ENCODE peak calls at places on chromosomes 3 and 15, in seven cellular contexts. T is AG04450, V is OCI-LY7, M is neural crest cell, P is natural killer cell, C is osteocyte, L is kidney epithelial cell. F is an unnamed sample.

GRCh38 chr15:58355352-58355964 is 76.3 kb upstream of the LIPC start:
- DNase-seq in M (no peak), V (peak; percentile 76), T (no peak), C (no peak), L (no peak), P (no peak), F (no peak)

GRCh38 chr15:86776120-86776519 is 696.4 kb downstream of the AGBL1 start:
- DNase-seq in C (no peak), M (no peak), L (no peak), P (no peak), V (no peak), T (no peak), F (no peak)

GRCh38 chr15:70210076-70210475 is 112.4 kb upstream of the TLE3 start:
- DNase-seq in P (no peak), C (no peak), V (no peak), T (no peak), M (no peak), L (no peak), F (no peak)

GRCh38 chr3:49841126-49841525 is 15.2 kb downstream of the TRAIP start:
- DNase-seq in T (no peak), P (no peak), V (peak; percentile 69), C (no peak), L (no peak), M (peak; percentile 30), F (peak; percentile 26)

GRCh38 chr3:38005076-38006020 is 14.8 kb downstream of the VILL start:
- DNase-seq in P (no peak), M (peak; percentile 36), T (no peak), V (no peak), C (no peak), L (no peak), F (no peak)

GRCh38 chr3:120741837-120742197 is 499 bp downstream of the RABL3 start:
- DNase-seq in P (no peak), C (no peak), T (no peak), M (no peak), L (no peak), V (no peak), F (no peak)

GRCh38 chr3:146655333-146655996 is 50.3 kb upstream of the PLSCR5 start:
- DNase-seq in T (no peak), M (no peak), C (no peak), P (no peak), V (no peak), L (no peak), F (no peak)

GRCh38 chr3:9732080-9732752 is 681 bp downstream of the BRPF1 start:
- DNase-seq in C (no peak), M (no peak), V (peak; percentile 19), T (no peak), L (no peak), P (peak; percentile 50), F (peak; percentile 50)

GRCh38 chr15:78065284-78065872 is 12.1 kb downstream of the TBC1D2B start:
- DNase-seq in T (peak; percentile 94), M (no peak), P (no peak), V (no peak), C (peak; percentile 87), L (peak; percentile 93), F (no peak)

GRCh38 chr15:78223396-78224023 is 10.9 kb downstream of the ACSBG1 start:
- DNase-seq in C (no peak), L (no peak), T (no peak), V (no peak), M (no peak), P (no peak), F (no peak)

GRCh38 chr3:30810617-30811016 is 83.8 kb downstream of the GADL1 start:
- DNase-seq in V (no peak), P (peak; percentile 18), C (no peak), M (no peak), T (no peak), L (no peak), F (no peak)

GRCh38 chr3:188683032-188683491 is 488.7 kb upstream of the TPRG1 start:
- DNase-seq in V (no peak), T (peak; percentile 83), L (peak; percentile 86), P (no peak), C (no peak), M (no peak), F (no peak)

GRCh38 chr3:83453010-83453409 is 1505.8 kb upstream of the CADM2 start:
- DNase-seq in C (no peak), T (no peak), V (no peak), P (no peak), L (no peak), M (no peak), F (no peak)

GRCh38 chr3:107817076-107817475 is 273.8 kb downstream of the CD47 start:
- DNase-seq in T (no peak), C (no peak), L (no peak), P (no peak), M (no peak), V (no peak), F (no peak)

GRCh38 chr3:64381369-64381768 is 156.1 kb upstream of the PRICKLE2 start:
- DNase-seq in L (no peak), T (no peak), M (no peak), P (no peak), V (no peak), C (no peak), F (no peak)

GRCh38 chr3:188223936-188224335 is 70.0 kb downstream of the LPP start:
- DNase-seq in L (no peak), C (no peak), V (no peak), T (no peak), M (no peak), P (no peak), F (no peak)

GRCh38 chr3:69137006-69137405 is 14.6 kb upstream of the LMOD3 start:
- DNase-seq in V (no peak), P (no peak), M (no peak), C (no peak), L (no peak), T (peak; percentile 4), F (no peak)

GRCh38 chr3:4736284-4736861 is 242.9 kb upstream of the BHLHE40 start:
- DNase-seq in T (no peak), V (no peak), P (no peak), M (no peak), L (no peak), C (no peak), F (no peak)

GRCh38 chr15:75170711-75171341 is 30.9 kb upstream of the C15orf39 start:
- DNase-seq in P (no peak), T (no peak), L (no peak), C (no peak), V (no peak), M (no peak), F (no peak)

GRCh38 chr15:45279024-45279697 is 27.1 kb downstream of the SLC28A2 start:
- DNase-seq in P (peak; percentile 99), T (peak; percentile 92), C (peak; percentile 99), V (peak; percentile 97), M (peak; percentile 93), L (peak; percentile 89), F (peak; percentile 96)

GRCh38 chr15:45274636-45275035 is 22.6 kb downstream of the SLC28A2 start:
- DNase-seq in P (no peak), C (no peak), L (no peak), T (no peak), V (no peak), M (no peak), F (no peak)

DNA sequence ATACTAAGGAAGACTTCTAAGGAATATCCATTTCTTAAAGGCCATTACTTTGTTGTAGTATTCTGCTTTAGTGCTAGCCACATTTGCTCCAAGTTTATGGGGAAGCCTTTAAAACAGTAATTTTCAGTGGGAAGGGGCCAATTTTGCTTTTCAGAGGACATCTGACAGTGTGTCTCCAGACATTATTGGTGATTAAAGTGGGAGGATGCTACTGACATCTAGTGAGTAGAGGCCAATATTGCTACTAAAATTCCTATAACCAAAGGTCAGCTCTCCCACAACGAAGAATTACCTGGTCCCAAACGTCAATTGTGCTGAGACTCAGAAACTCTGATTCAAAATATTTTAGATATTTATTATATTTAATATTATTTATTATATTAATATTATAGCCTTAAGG is 24.8 kb downstream of the SLC28A2 start:
- DNase-seq in C (no peak), T (no peak), V (peak; percentile 52), L (no peak), M (no peak), P (no peak), F (no peak)
- TF ChIP-seq CTCF in C (peak; percentile 58), T (peak; percentile 43), V (peak; percentile 81), L (peak; percentile 49), M (peak; percentile 52), P (no peak), F (no peak)

GRCh38 chr15:50182233-50183013 is 427 bp downstream of the SLC27A2 start:
- DNase-seq in L (no peak), T (no peak), C (no peak), P (peak; percentile 30), M (no peak), V (no peak), F (peak; percentile 57)

GRCh38 chr15:50181206-50181982 is 602 bp upstream of the SLC27A2 start:
- DNase-seq in C (no peak), M (no peak), P (no peak), T (no peak), V (no peak), L (no peak), F (no peak)

GRCh38 chr15:50183112-50183794 is 1.3 kb downstream of the SLC27A2 start:
- DNase-seq in L (no peak), C (no peak), V (no peak), P (no peak), M (no peak), T (no peak), F (no peak)

GRCh38 chr15:50180578-50180977 is 1.4 kb upstream of the SLC27A2 start:
- DNase-seq in P (no peak), M (no peak), V (no peak), T (no peak), C (no peak), L (no peak), F (no peak)

GRCh38 chr15:50181983-50182232 is at the start of gene SLC27A2:
- DNase-seq in L (no peak), C (no peak), P (no peak), M (peak; percentile 37), T (no peak), V (no peak), F (no peak)
- TF ChIP-seq CTCF in L (peak; percentile 42), C (peak; percentile 47), P (peak; percentile 33), M (peak; percentile 61), T (peak; percentile 33), V (no peak), F (peak; percentile 28)

GRCh38 chr3:122239112-122239511 is 55.6 kb downstream of the CASR start:
- DNase-seq in C (no peak), P (no peak), T (no peak), L (no peak), V (no peak), M (no peak), F (no peak)
- TF ChIP-seq CTCF in C (no peak), P (no peak), T (no peak), L (no peak), V (no peak), M (no peak), F (no peak)

DNA sequence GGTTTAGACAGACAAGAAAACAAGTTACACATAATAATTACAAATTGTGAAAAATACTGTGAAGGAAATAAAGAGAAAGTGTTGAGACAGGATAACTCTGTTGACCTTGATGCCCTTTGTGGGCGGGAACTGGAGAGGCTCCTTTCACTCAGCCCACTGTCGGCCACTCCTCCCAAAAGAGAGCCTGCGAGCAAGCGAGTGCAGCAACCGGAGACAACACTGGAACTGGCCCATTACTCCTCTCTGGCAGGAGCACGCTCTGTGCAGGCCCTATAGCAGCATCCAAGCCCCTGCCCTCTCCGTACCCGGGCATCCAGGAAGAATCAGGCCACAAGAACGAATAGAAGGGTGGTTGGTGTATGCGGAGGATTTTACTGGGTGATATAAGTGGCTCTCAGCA is 16.2 kb upstream of the DUT start:
- DNase-seq in M (no peak), P (no peak), V (no peak), C (no peak), L (no peak), T (no peak), F (no peak)
- TF ChIP-seq CTCF in M (no peak), P (no peak), V (no peak), C (no peak), L (no peak), T (no peak), F (no peak)